ENCODE peak calls at places on chromosomes 5 and 9, in four cellular contexts. I is MM.1S, Y is K562, W is colonic mucosa. X is an unnamed sample. For H3K4me1, the result is how much of the 10 kb centered on the place peaks cover.

GRCh38 chr9:3992924-3993323 is 306.9 kb downstream of the GLIS3 start:
- DNase-seq in Y (no peak), I (no peak), W (no peak), X (no peak)

GRCh38 chr5:77010281-77010680 is 19.9 kb upstream of the AGGF1 start:
- DNase-seq in I (no peak), W (no peak), Y (no peak), X (no peak)

GRCh38 chr5:40676643-40677333 is 2.9 kb upstream of the PTGER4 start:
- DNase-seq in Y (no peak), I (no peak), W (peak), X (no peak)

GRCh38 chr9:96514108-96514824 is 64.3 kb downstream of the HABP4 start:
- DNase-seq in I (no peak), Y (no peak), W (no peak), X (no peak)

GRCh38 chr5:52190737-52191136 is 597.0 kb upstream of the ITGA1 start:
- DNase-seq in I (no peak), Y (no peak), W (no peak), X (no peak)

GRCh38 chr5:81762401-81762800 is 11.5 kb upstream of the SSBP2 start:
- DNase-seq in I (no peak), W (no peak), Y (no peak), X (no peak)

GRCh38 chr9:87277346-87277745 is 220.3 kb upstream of the DAPK1 start:
- DNase-seq in Y (no peak), I (no peak), W (no peak), X (no peak)

GRCh38 chr9:14769235-14769580 is 46.7 kb upstream of the CER1 start:
- DNase-seq in Y (peak), I (no peak), W (no peak), X (no peak)

GRCh38 chr5:181164076-181164952 is 16.9 kb downstream of the OR2V2 start:
- DNase-seq in W (no peak), Y (no peak), I (no peak), X (no peak)

GRCh38 chr9:37953204-37953774 is 49.4 kb upstream of the SLC25A51 start:
- DNase-seq in Y (no peak), I (no peak), W (no peak), X (no peak)

GRCh38 chr5:73709536-73710129 is 83.6 kb downstream of the ARHGEF28 start:
- DNase-seq in Y (no peak), I (no peak), W (no peak), X (no peak)

GRCh38 chr5:83149671-83150070 is 72.3 kb downstream of the XRCC4 start:
- DNase-seq in I (no peak), Y (no peak), W (no peak), X (no peak)

GRCh38 chr5:38695021-38695961 is 138.8 kb upstream of the LIFR start:
- DNase-seq in Y (no peak), W (no peak), I (no peak), X (no peak)

GRCh38 chr9:93124793-93125192 is 9.3 kb downstream of the NINJ1 start:
- DNase-seq in W (no peak), Y (no peak), I (no peak), X (peak)

GRCh38 chr5:133083901-133084300 is 32.1 kb downstream of the HSPA4 start:
- DNase-seq in W (no peak), I (no peak), Y (no peak), X (no peak)

GRCh38 chr9:3951266-3951665 is 348.6 kb downstream of the GLIS3 start:
- DNase-seq in W (no peak), Y (no peak), I (no peak), X (no peak)

GRCh38 chr5:151243564-151243963 is 9.4 kb upstream of the GM2A start:
- DNase-seq in Y (no peak), I (no peak), W (no peak), X (no peak)

GRCh38 chr9:27433599-27434325 is 90.3 kb upstream of the IFNK start:
- DNase-seq in W (no peak), Y (no peak), I (no peak), X (no peak)
- H3K4me1 ChIP-seq in W (under half), Y (under half), I (under half), X (under half)

DNA sequence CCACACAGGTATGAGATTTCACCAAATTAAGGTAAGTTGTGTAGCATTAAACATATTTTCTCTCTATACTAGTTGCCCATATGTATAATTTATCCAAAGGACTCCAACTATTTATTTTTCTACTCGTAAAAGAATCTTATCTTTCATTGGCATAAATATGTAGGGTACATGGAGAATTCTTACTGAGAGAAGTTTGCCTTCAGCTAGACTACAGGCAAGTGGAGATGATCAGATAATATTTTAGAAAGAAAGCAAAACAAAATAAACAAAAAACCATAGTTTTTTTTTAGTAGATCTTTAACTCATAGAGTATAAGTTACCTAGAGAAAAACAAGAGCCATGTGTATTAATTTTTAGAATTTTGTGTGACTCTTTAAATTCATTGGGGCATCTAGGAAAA is 743.1 kb upstream of the ARRDC3 start:
- DNase-seq in W (no peak), I (no peak), Y (no peak), X (no peak)
- H3K4me3 ChIP-seq in W (no peak), I (no peak), Y (no peak), X (no peak)

DNA sequence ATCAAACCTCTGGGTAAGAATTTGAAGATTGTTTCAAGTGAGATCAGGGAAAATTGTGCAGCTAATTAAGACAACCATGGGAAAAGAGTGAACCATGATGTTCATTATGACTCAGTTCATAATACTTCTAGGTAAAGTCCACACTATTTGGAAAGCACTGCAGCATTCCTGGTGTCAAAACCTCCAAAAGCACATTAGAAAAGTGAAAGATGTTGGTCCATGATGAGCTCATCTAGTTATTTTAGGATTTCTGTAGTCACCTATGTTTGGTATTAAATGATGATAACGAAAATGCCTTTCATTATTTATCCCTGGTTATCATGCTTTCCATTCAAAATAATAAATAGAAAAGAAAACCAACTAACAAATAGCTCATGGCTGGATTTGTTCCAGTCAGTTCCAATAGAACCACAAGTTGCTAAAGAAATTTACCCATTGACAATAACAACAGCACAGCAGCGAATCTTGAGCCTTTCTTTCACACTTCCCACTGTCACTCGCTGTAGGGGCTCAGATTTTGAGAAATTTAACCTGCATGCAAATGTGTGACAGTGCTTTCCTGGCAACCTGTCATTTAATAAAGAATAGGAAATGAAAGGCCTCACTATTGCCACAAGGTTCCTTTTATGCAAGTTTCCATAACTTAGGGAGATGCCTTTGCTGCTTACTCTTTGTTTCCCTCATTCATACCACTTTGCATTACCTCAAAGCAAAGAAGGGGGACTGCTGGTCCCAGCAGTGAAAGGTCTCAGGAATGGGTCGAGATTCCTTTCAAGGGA is 49.3 kb downstream of the PTCD2 start:
- DNase-seq in W (no peak), I (no peak), Y (no peak), X (no peak)
- H3K4me1 ChIP-seq in W (under half), I (under half), Y (under half), X (under half)

DNA sequence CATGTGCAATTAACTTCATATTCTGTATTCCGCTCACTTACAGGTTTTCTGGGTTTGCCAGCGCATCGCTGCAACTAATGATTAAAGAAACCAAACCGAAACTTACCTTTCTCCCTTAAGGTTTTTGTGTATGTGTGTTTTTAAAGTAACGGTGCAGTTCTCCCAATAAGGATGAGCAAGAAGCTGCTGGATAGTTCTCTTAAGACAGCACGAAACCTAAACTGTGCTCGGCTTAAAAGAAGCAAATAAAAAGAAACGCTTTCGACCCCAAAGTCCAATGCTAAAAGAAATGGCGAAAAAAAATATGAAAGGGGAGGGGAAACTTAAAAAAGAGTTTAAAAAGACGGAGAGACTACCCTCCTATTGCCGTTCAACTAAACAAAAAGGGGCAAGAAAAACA is 340 bp downstream of the ELAVL2 start:
- DNase-seq in W (no peak), I (no peak), Y (no peak), X (no peak)
- H3K4me3 ChIP-seq in W (peak), I (no peak), Y (no peak), X (peak)

GRCh38 chr9:123679330-123679987 is 250.5 kb downstream of the DENND1A start:
- DNase-seq in W (no peak), I (peak), Y (no peak), X (no peak)

GRCh38 chr9:123680382-123680781 is 249.5 kb downstream of the DENND1A start:
- DNase-seq in Y (no peak), W (no peak), I (no peak), X (no peak)

GRCh38 chr9:123682746-123683145 is 247.2 kb downstream of the DENND1A start:
- DNase-seq in W (no peak), I (no peak), Y (no peak), X (no peak)

GRCh38 chr9:123678038-123678877 is 251.7 kb downstream of the DENND1A start:
- DNase-seq in Y (no peak), I (no peak), W (peak), X (no peak)

DNA sequence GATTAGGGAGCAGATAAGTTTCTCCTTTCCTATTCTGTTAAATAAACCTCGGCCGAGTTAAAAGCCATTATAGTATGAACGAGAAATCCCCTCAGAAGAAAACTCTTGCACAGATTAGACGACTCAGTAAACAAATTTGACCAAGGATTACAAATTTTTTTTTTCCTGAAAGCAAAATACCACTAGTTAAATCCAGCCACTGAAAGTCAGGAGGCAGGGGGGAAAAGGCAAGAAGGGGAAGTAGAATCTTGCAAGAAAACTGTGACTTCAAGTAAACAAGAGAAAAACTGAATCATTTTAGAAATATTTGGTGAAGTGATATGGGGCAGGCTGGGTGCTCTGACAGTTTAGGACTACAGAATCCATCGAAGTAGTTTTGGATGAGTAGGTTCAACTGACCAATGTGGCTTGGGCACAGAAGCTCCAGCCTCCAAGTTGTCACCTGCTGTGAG is 251.0 kb downstream of the DENND1A start:
- DNase-seq in Y (no peak), W (no peak), I (no peak), X (no peak)
- H3K4me1 ChIP-seq in Y (under half), W (under half), I (under half), X (under half)

DNA sequence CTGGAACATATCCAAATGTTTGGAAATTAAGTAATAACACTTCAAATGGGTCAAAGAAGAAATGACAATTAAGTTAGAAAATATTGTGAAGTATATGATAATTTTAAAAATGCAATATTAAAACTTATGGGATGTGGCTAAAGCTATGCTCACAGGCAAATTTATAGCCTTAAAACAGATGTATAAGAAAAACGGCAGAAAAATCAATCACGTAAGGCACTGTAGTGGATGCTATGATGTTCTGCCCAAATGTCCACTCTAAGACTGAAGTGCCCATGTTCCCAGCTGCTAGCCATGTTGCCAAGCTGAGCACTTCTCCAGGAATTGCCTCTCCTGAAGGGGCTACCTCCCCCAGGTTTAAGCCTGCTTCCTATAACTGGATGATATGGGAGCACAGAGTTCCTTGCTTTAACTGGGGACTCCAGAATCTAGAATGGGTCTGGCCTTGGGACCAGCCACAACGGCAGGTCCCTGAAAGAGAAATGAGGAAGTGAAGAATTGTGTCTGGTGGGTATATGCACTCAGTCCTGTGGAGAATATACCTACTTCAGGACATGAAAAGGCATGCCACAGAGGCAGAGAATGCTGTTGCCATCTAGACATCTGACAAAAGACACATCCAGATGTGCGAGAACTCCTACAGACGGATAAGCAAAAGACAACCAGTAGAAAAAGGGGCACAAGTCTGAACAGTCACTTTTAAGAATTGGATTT is 78.2 kb upstream of the RXRA start:
- DNase-seq in I (no peak), Y (no peak), W (no peak), X (no peak)
- H3K4me3 ChIP-seq in I (no peak), Y (no peak), W (no peak), X (no peak)

GRCh38 chr9:114174557-114174875 is 19.2 kb downstream of the COL27A1 start:
- DNase-seq in I (no peak), Y (no peak), W (no peak), X (no peak)
- H3K4me1 ChIP-seq in I (under half), Y (under half), W (under half), X (half or more)

GRCh38 chr5:90440644-90441043 is 31.1 kb upstream of the CETN3 start:
- DNase-seq in I (no peak), W (no peak), Y (no peak), X (no peak)

GRCh38 chr5:90437663-90438062 is 28.1 kb upstream of the CETN3 start:
- DNase-seq in Y (no peak), W (no peak), I (no peak), X (no peak)

GRCh38 chr5:90434116-90434714 is 24.7 kb upstream of the CETN3 start:
- DNase-seq in W (peak), Y (peak), I (peak), X (no peak)

DNA sequence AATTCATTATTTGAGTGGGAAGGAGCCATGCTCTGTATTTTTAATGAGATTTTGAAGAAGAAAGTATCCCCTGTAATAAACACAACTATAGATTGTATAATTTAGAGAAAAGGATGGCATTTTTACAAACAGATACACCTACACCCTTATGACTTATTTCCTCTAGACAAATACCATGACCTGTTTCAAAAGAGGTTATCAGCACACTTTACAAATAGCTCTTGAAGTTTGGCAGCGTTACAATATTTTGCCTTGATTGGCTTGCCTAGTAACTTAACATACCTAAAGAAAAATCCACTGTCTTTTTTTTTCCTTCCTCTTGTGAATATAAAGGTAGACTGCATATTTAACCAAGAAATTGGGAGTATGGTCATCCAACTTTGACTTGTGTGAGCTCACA is 28.5 kb upstream of the CETN3 start:
- DNase-seq in I (no peak), Y (no peak), W (no peak), X (no peak)
- H3K4me3 ChIP-seq in I (no peak), Y (no peak), W (no peak), X (no peak)